ENCODE peak calls at places on chromosome 19, in eight cellular contexts. C is non-pigmented ciliary epithelial cell; W is foreskin fibroblast; Y is CD8-positive, alpha-beta memory T cell; V is tibial nerve; G is NCI-H345; Q is DMS 273 treated with DMSO at 0.1 percent for 48 hours; X is fibroblast of pulmonary artery. O is an unnamed sample.

GRCh38 chr19:36008336-36008978 is at the start of gene SYNE4:
- DNase-seq in C (no peak), W (no peak), Y (no peak), V (no peak), G (peak), Q (no peak), X (no peak), O (no peak)

GRCh38 chr19:6481541-6482342 is at the start of gene DENND1C:
- DNase-seq in C (no peak), W (no peak), Y (peak), V (peak), G (no peak), Q (no peak), X (no peak), O (peak)

GRCh38 chr19:50708179-50708879 is 11.3 kb downstream of the SHANK1 start:
- DNase-seq in C (no peak), W (no peak), Y (no peak), V (no peak), G (no peak), Q (no peak), X (no peak), O (no peak)

GRCh38 chr19:18763674-18764590 is 27.2 kb downstream of the COMP start:
- DNase-seq in C (no peak), W (peak), Y (no peak), V (no peak), G (no peak), Q (peak), X (no peak), O (no peak)

GRCh38 chr19:38557205-38557799 is 60.5 kb downstream of the MAP4K1 start:
- DNase-seq in C (no peak), W (no peak), Y (peak), V (no peak), G (no peak), Q (no peak), X (no peak), O (no peak)

GRCh38 chr19:30076101-30076551 is 134.1 kb downstream of the URI1 start:
- DNase-seq in C (no peak), W (no peak), Y (no peak), V (no peak), G (no peak), Q (no peak), X (no peak), O (no peak)

GRCh38 chr19:28731577-28731976 is 481.4 kb downstream of the UQCRFS1 start:
- DNase-seq in C (no peak), W (no peak), Y (no peak), V (no peak), G (no peak), Q (no peak), X (no peak), O (no peak)

GRCh38 chr19:47719047-47719885 is 6.0 kb downstream of the EHD2 start:
- DNase-seq in C (peak), W (peak), Y (no peak), V (peak), G (no peak), Q (peak), X (peak), O (no peak)

GRCh38 chr19:7297742-7298141 is 3.5 kb upstream of the INSR start:
- DNase-seq in C (no peak), W (no peak), Y (no peak), V (no peak), G (no peak), Q (no peak), X (no peak), O (no peak)

GRCh38 chr19:2540251-2540645 is 64.3 kb downstream of the GADD45B start:
- DNase-seq in C (no peak), W (no peak), Y (no peak), V (no peak), G (no peak), Q (no peak), X (no peak), O (no peak)

GRCh38 chr19:7122701-7123100 is 53.2 kb downstream of the ZNF557 start:
- DNase-seq in C (no peak), W (no peak), Y (no peak), V (no peak), G (no peak), Q (no peak), X (no peak), O (no peak)

GRCh38 chr19:48970923-48971395 is 5.8 kb downstream of the FTL start:
- DNase-seq in C (no peak), W (peak), Y (peak), V (peak), G (peak), Q (no peak), X (peak), O (peak)

GRCh38 chr19:38719761-38720558 is 24.3 kb downstream of the CAPN12 start:
- DNase-seq in C (no peak), W (no peak), Y (no peak), V (no peak), G (no peak), Q (no peak), X (no peak), O (no peak)

GRCh38 chr19:4376991-4377781 is 23.2 kb downstream of the SH3GL1 start:
- DNase-seq in C (no peak), W (no peak), Y (no peak), V (no peak), G (no peak), Q (no peak), X (no peak), O (no peak)

GRCh38 chr19:18839465-18840287 is 7.9 kb downstream of the UPF1 start:
- DNase-seq in C (no peak), W (no peak), Y (no peak), V (no peak), G (no peak), Q (no peak), X (no peak), O (no peak)

GRCh38 chr19:35029737-35030256 is 473 bp upstream of the SCN1B start:
- DNase-seq in C (no peak), W (no peak), Y (no peak), V (no peak), G (no peak), Q (no peak), X (no peak), O (no peak)

GRCh38 chr19:40143612-40144011 is 47.6 kb upstream of the MAP3K10 start:
- DNase-seq in C (no peak), W (no peak), Y (peak), V (peak), G (no peak), Q (no peak), X (no peak), O (no peak)

GRCh38 chr19:14114854-14115253 is 2.7 kb downstream of the PRKACA start:
- DNase-seq in C (no peak), W (no peak), Y (peak), V (no peak), G (no peak), Q (no peak), X (no peak), O (peak)

GRCh38 chr19:57829316-57829715 is 783 bp upstream of the ZNF587B start:
- DNase-seq in C (no peak), W (no peak), Y (no peak), V (no peak), G (no peak), Q (no peak), X (peak), O (no peak)

O was measured in naive thymus-derived CD4-positive, alpha-beta T cell.